ENCODE peak calls at places on chromosome 2, in four cellular contexts. One of them, this sample, is unnamed. For H3K36me3 and H3K4me1, the result is how much of the 10 kb centered on the place peaks cover.

GRCh38 chr2:649461-650342 is 27.5 kb downstream of the TMEM18 start:
- DNase-seq in sigmoid colon: peak
- DNase-seq in HCT116: no peak
- DNase-seq in HepG2: no peak
- DNase-seq in this sample: peak

GRCh38 chr2:171541202-171541884 is 19.1 kb downstream of the CYBRD1 start:
- DNase-seq in sigmoid colon: no peak
- DNase-seq in HCT116: no peak
- DNase-seq in HepG2: no peak
- DNase-seq in this sample: peak

GRCh38 chr2:55922488-55922887 is 1.1 kb downstream of the EFEMP1 start:
- DNase-seq in sigmoid colon: no peak
- DNase-seq in HCT116: no peak
- DNase-seq in HepG2: no peak
- DNase-seq in this sample: no peak

GRCh38 chr2:70766357-70767093 is 1.5 kb downstream of the ADD2 start:
- DNase-seq in sigmoid colon: no peak
- DNase-seq in HCT116: no peak
- DNase-seq in HepG2: no peak
- DNase-seq in this sample: no peak

GRCh38 chr2:122516775-122517174 is 761.3 kb downstream of the TSN start:
- DNase-seq in sigmoid colon: no peak
- DNase-seq in HCT116: no peak
- DNase-seq in HepG2: no peak
- DNase-seq in this sample: peak

GRCh38 chr2:221546505-221547225 is 25.4 kb downstream of the EPHA4 start:
- DNase-seq in sigmoid colon: no peak
- DNase-seq in HCT116: peak
- DNase-seq in HepG2: no peak
- DNase-seq in this sample: no peak

GRCh38 chr2:149160701-149161217 is 122.3 kb downstream of the LYPD6B start:
- DNase-seq in sigmoid colon: no peak
- DNase-seq in HCT116: no peak
- DNase-seq in HepG2: no peak
- DNase-seq in this sample: peak

GRCh38 chr2:202387608-202388342 is 11.6 kb downstream of the BMPR2 start:
- DNase-seq in sigmoid colon: no peak
- DNase-seq in HCT116: no peak
- DNase-seq in HepG2: no peak
- DNase-seq in this sample: no peak

GRCh38 chr2:73759904-73760303 is 20.0 kb downstream of the DUSP11 start:
- DNase-seq in sigmoid colon: no peak
- DNase-seq in HCT116: no peak
- DNase-seq in HepG2: no peak
- DNase-seq in this sample: no peak

GRCh38 chr2:180656455-180656847 is 324.0 kb upstream of the UBE2E3 start:
- DNase-seq in sigmoid colon: no peak
- DNase-seq in HCT116: peak
- DNase-seq in HepG2: peak
- DNase-seq in this sample: no peak

GRCh38 chr2:62150597-62151305 is 45.2 kb upstream of the B3GNT2 start:
- DNase-seq in sigmoid colon: no peak
- DNase-seq in HCT116: no peak
- DNase-seq in HepG2: no peak
- DNase-seq in this sample: no peak

GRCh38 chr2:224712346-224712745 is 3.8 kb downstream of the CCDC195 start:
- DNase-seq in sigmoid colon: no peak
- DNase-seq in HCT116: no peak
- DNase-seq in HepG2: no peak
- DNase-seq in this sample: no peak

GRCh38 chr2:191358325-191359025 is 113.3 kb downstream of the MYO1B start:
- DNase-seq in sigmoid colon: no peak
- DNase-seq in HCT116: no peak
- DNase-seq in HepG2: no peak
- DNase-seq in this sample: peak

GRCh38 chr2:97997774-97998392 is 2.1 kb upstream of the TMEM131 start:
- DNase-seq in sigmoid colon: no peak
- DNase-seq in HCT116: no peak
- DNase-seq in HepG2: peak
- DNase-seq in this sample: no peak

GRCh38 chr2:176002684-176003225 is 688 bp upstream of the LNPK start:
- DNase-seq in sigmoid colon: peak
- DNase-seq in HCT116: no peak
- DNase-seq in HepG2: peak
- DNase-seq in this sample: no peak

GRCh38 chr2:39313575-39313974 is 69.8 kb upstream of the CDKL4 start:
- DNase-seq in sigmoid colon: no peak
- DNase-seq in HCT116: no peak
- DNase-seq in HepG2: no peak
- DNase-seq in this sample: no peak

GRCh38 chr2:162344617-162344950 is 652 bp downstream of the GCA start:
- DNase-seq in sigmoid colon: no peak
- DNase-seq in HCT116: no peak
- DNase-seq in HepG2: peak
- DNase-seq in this sample: no peak

GRCh38 chr2:9974344-9974743 is 22.9 kb downstream of the GRHL1 start:
- DNase-seq in sigmoid colon: no peak
- DNase-seq in HCT116: no peak
- DNase-seq in HepG2: no peak
- DNase-seq in this sample: no peak

GRCh38 chr2:59301466-59302402 is 1060.6 kb upstream of the FANCL start:
- DNase-seq in sigmoid colon: peak
- DNase-seq in HCT116: peak
- DNase-seq in HepG2: peak
- DNase-seq in this sample: no peak

GRCh38 chr2:60634443-60634842 is 81.0 kb upstream of the BCL11A start:
- DNase-seq in sigmoid colon: no peak
- DNase-seq in HCT116: no peak
- DNase-seq in HepG2: no peak
- DNase-seq in this sample: no peak

GRCh38 chr2:126507425-126507867 is 148.5 kb upstream of the GYPC start:
- DNase-seq in sigmoid colon: no peak
- DNase-seq in HCT116: no peak
- DNase-seq in HepG2: peak
- DNase-seq in this sample: no peak

GRCh38 chr2:127146820-127147502 is 40.0 kb upstream of the BIN1 start:
- DNase-seq in sigmoid colon: no peak
- DNase-seq in HCT116: no peak
- DNase-seq in HepG2: no peak
- DNase-seq in this sample: no peak

GRCh38 chr2:144456680-144457079 is 63.2 kb downstream of the ZEB2 start:
- DNase-seq in sigmoid colon: no peak
- DNase-seq in HCT116: no peak
- DNase-seq in HepG2: no peak
- DNase-seq in this sample: no peak

GRCh38 chr2:15363142-15363541 is 198.0 kb downstream of the NBAS start:
- DNase-seq in sigmoid colon: no peak
- DNase-seq in HCT116: no peak
- DNase-seq in HepG2: peak
- DNase-seq in this sample: no peak

GRCh38 chr2:10096641-10097040 is 16.4 kb upstream of the CYS1 start:
- DNase-seq in sigmoid colon: no peak
- DNase-seq in HCT116: no peak
- DNase-seq in HepG2: no peak
- DNase-seq in this sample: no peak

GRCh38 chr2:225120175-225120574 is 77.9 kb upstream of the DOCK10 start:
- DNase-seq in sigmoid colon: no peak
- DNase-seq in HCT116: no peak
- DNase-seq in HepG2: no peak
- DNase-seq in this sample: no peak

GRCh38 chr2:62641410-62641843 is 64.1 kb upstream of the EHBP1 start:
- DNase-seq in sigmoid colon: no peak
- DNase-seq in HCT116: no peak
- DNase-seq in HepG2: no peak
- DNase-seq in this sample: no peak

GRCh38 chr2:178523596-178524134 is 43.4 kb downstream of the PLEKHA3 start:
- DNase-seq in sigmoid colon: no peak
- DNase-seq in HCT116: no peak
- DNase-seq in HepG2: no peak
- DNase-seq in this sample: peak

GRCh38 chr2:73979021-73979420 is 5.7 kb upstream of the TET3 start:
- DNase-seq in sigmoid colon: no peak
- DNase-seq in HCT116: no peak
- DNase-seq in HepG2: no peak
- DNase-seq in this sample: no peak

GRCh38 chr2:113977060-113977659 is 87.3 kb downstream of the ACTR3 start:
- DNase-seq in sigmoid colon: no peak
- DNase-seq in HCT116: no peak
- DNase-seq in HepG2: no peak
- DNase-seq in this sample: peak

GRCh38 chr2:119630121-119630520 is 48.9 kb upstream of the TMEM177 start:
- DNase-seq in sigmoid colon: no peak
- DNase-seq in HCT116: no peak
- DNase-seq in HepG2: no peak
- DNase-seq in this sample: no peak
- H3K36me3 ChIP-seq in sigmoid colon: under half
- H3K36me3 ChIP-seq in HCT116: under half
- H3K36me3 ChIP-seq in HepG2: under half
- H3K36me3 ChIP-seq in this sample: under half

GRCh38 chr2:134949966-134950708 is 31.5 kb downstream of the CCNT2 start:
- DNase-seq in sigmoid colon: no peak
- DNase-seq in HCT116: no peak
- DNase-seq in HepG2: no peak
- DNase-seq in this sample: no peak
- TF ChIP-seq POLR2A in sigmoid colon: no peak
- TF ChIP-seq POLR2A in HCT116: no peak
- TF ChIP-seq POLR2A in HepG2: no peak
- TF ChIP-seq POLR2A in this sample: no peak

DNA sequence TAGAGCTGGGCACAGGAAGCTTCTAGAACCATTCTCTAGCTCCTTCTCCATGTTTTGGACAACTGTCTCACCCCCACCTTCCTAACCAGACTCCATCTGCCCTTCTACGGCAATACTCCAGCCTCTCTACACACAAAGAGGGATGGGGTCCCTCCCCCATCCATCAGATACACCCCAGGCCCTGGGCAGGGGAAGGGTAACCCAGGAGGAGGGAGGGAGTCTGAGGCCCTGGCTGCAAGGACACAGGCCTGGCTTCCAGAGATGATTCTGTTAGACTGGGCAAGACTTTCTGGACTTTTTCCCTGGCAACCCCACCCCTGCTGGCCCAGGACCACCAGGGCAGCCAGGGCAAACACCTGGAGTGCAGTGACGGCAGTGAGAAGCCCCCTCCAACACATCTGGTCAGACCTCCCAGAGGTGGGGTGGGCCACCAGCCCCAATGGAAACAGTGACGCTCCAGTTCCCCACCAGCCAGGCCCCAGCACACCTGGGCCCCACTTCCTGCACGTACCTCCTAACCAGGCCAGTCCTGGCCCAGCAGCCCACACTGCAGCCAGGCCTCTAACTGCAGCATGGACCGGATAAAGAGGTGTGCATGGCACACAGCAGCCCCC is 6.5 kb downstream of the CYP26B1 start:
- DNase-seq in sigmoid colon: no peak
- DNase-seq in HCT116: no peak
- DNase-seq in HepG2: no peak
- DNase-seq in this sample: no peak
- H3K4me1 ChIP-seq in sigmoid colon: under half
- H3K4me1 ChIP-seq in HCT116: under half
- H3K4me1 ChIP-seq in HepG2: under half
- H3K4me1 ChIP-seq in this sample: half or more

GRCh38 chr2:135159191-135159590 is 107.1 kb downstream of the RAB3GAP1 start:
- DNase-seq in sigmoid colon: no peak
- DNase-seq in HCT116: no peak
- DNase-seq in HepG2: no peak
- DNase-seq in this sample: no peak

GRCh38 chr2:135167273-135167672 is 115.2 kb downstream of the RAB3GAP1 start:
- DNase-seq in sigmoid colon: no peak
- DNase-seq in HCT116: no peak
- DNase-seq in HepG2: no peak
- DNase-seq in this sample: no peak

GRCh38 chr2:135162377-135162776 is 110.3 kb downstream of the RAB3GAP1 start:
- DNase-seq in sigmoid colon: no peak
- DNase-seq in HCT116: no peak
- DNase-seq in HepG2: no peak
- DNase-seq in this sample: no peak

GRCh38 chr2:135164431-135164830 is 112.3 kb downstream of the RAB3GAP1 start:
- DNase-seq in sigmoid colon: no peak
- DNase-seq in HCT116: no peak
- DNase-seq in HepG2: no peak
- DNase-seq in this sample: no peak

DNA sequence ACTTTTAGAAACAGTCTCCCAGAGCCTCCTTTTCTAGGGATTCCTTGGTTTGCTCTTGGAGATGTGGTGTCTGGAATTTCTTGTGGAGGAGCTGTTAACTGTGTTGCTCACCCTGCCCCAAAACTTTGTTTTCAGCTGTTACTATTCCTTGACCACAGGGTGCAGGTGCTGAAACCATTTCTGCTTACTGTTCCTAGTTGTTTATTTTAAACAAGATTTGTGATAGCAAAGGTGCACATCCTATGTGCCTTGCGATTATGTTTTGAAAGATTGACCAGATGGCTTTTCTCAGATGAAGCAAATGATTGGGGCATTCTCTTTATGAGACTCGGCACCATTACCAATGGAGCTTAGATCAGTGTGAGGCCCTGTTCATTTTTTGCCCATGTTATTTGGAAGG is 111.2 kb downstream of the RAB3GAP1 start:
- DNase-seq in sigmoid colon: no peak
- DNase-seq in HCT116: no peak
- DNase-seq in HepG2: no peak
- DNase-seq in this sample: no peak
- H3K36me3 ChIP-seq in sigmoid colon: under half
- H3K36me3 ChIP-seq in HCT116: under half
- H3K36me3 ChIP-seq in HepG2: half or more
- H3K36me3 ChIP-seq in this sample: half or more

DNA sequence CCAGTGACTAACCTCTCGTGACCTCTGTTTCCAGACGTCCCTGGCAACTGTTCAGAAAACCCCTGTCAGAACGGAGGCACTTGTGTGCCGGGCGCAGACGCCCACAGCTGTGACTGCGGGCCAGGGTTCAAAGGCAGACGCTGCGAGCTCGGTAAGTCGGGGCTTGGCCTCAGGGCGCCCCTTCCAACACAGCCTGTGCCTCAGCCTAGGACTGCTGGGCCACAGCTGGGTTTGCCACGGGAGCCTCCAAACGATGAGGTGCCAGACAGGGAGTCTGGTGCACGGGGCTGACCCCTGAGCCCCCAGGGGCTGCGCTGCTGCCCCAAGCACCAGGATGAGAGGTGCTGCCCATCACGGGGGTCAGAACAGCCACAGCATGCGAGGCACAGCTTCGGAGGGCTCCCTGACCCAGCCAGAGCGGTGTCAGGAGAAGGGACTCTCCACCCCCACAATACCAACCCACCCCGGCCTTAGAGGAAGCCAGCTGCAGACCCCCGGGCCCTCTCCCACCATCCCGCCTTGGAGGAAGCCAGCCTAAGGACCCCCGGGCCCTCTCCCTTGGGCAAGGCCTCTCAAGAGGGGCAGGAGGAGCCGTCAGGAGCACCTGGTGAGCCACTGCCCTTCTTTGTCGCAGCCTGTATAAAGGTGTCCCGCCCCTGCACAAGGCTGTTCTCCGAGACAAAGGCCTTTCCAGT is 20.3 kb downstream of the MTERF4 start:
- DNase-seq in sigmoid colon: no peak
- DNase-seq in HCT116: no peak
- DNase-seq in HepG2: no peak
- DNase-seq in this sample: no peak
- TF ChIP-seq POLR2A in sigmoid colon: no peak
- TF ChIP-seq POLR2A in HCT116: no peak
- TF ChIP-seq POLR2A in HepG2: no peak
- TF ChIP-seq POLR2A in this sample: no peak

This sample was measured in esophagus muscularis mucosa.